ENCODE peak calls at places on chromosomes 7 and 10, in eight cellular contexts. P, C, A, I, F, Q, L and E are unnamed samples.
A peak's percentile ranks its signal among the peaks of the same experiment; 100 is the strongest.

GRCh38 chr10:71998119-71998839 is 34.1 kb downstream of the CHST3 start:
- DNase-seq in P (no peak), C (peak; percentile 82), A (no peak), I (no peak), F (no peak), Q (peak; percentile 66), L (peak; percentile 74), E (no peak)

GRCh38 chr10:130371686-130372085 is 235.5 kb downstream of the GLRX3 start:
- DNase-seq in P (no peak), C (no peak), A (no peak), I (no peak), F (no peak), Q (no peak), L (no peak), E (no peak)

GRCh38 chr7:22447759-22448158 is 52.2 kb downstream of the STEAP1B start:
- DNase-seq in P (no peak), C (no peak), A (no peak), I (no peak), F (no peak), Q (no peak), L (no peak), E (no peak)

GRCh38 chr10:112535432-112536038 is 88.5 kb downstream of the VTI1A start:
- DNase-seq in P (no peak), C (no peak), A (no peak), I (no peak), F (no peak), Q (no peak), L (no peak), E (no peak)

GRCh38 chr10:113268186-113268585 is 284.7 kb upstream of the HABP2 start:
- DNase-seq in P (no peak), C (no peak), A (no peak), I (no peak), F (peak; percentile 20), Q (no peak), L (no peak), E (no peak)

GRCh38 chr7:122132341-122132740 is 11.7 kb downstream of the AASS start:
- DNase-seq in P (no peak), C (no peak), A (no peak), I (no peak), F (peak; percentile 78), Q (no peak), L (no peak), E (no peak)

GRCh38 chr7:87934699-87935372 is 785 bp downstream of the ADAM22 start:
- DNase-seq in P (no peak), C (no peak), A (no peak), I (peak; percentile 8), F (peak; percentile 10), Q (peak; percentile 30), L (no peak), E (no peak)

GRCh38 chr7:24913791-24914464 is 66.0 kb downstream of the OSBPL3 start:
- DNase-seq in P (no peak), C (no peak), A (no peak), I (no peak), F (no peak), Q (no peak), L (no peak), E (no peak)

GRCh38 chr7:80165177-80165576 is 30.5 kb downstream of the GNAI1 start:
- DNase-seq in P (no peak), C (no peak), A (no peak), I (no peak), F (no peak), Q (no peak), L (no peak), E (peak; percentile 86)

GRCh38 chr10:50431791-50432190 is 180.5 kb upstream of the ASAH2 start:
- DNase-seq in P (no peak), C (no peak), A (no peak), I (no peak), F (peak; percentile 83), Q (no peak), L (no peak), E (no peak)

GRCh38 chr10:110843031-110843430 is 28.7 kb upstream of the PDCD4 start:
- DNase-seq in P (peak; percentile 85), C (no peak), A (no peak), I (peak; percentile 37), F (no peak), Q (no peak), L (no peak), E (no peak)

GRCh38 chr10:110840225-110840922 is 31.4 kb upstream of the PDCD4 start:
- DNase-seq in P (peak; percentile 93), C (no peak), A (no peak), I (no peak), F (no peak), Q (no peak), L (no peak), E (no peak)

GRCh38 chr10:110842305-110842952 is 29.3 kb upstream of the PDCD4 start:
- DNase-seq in P (no peak), C (no peak), A (no peak), I (no peak), F (no peak), Q (no peak), L (no peak), E (no peak)

GRCh38 chr10:110841767-110842267 is 29.9 kb upstream of the PDCD4 start:
- DNase-seq in P (peak; percentile 83), C (no peak), A (no peak), I (no peak), F (no peak), Q (no peak), L (no peak), E (no peak)

GRCh38 chr10:110840923-110841428 is 30.8 kb upstream of the PDCD4 start:
- DNase-seq in P (no peak), C (no peak), A (no peak), I (no peak), F (no peak), Q (no peak), L (no peak), E (no peak)
- H3K4me1 ChIP-seq in P (peaks cover 14% of the 10 kb centered on the region), C (peaks cover 12% of the 10 kb centered on the region), A (peaks cover 40% of the 10 kb centered on the region), I (peaks cover 15% of the 10 kb centered on the region), F (no peaks in the 10 kb centered on the region), Q (peaks cover 35% of the 10 kb centered on the region), L (peaks cover 12% of the 10 kb centered on the region), E (no peaks in the 10 kb centered on the region)

DNA sequence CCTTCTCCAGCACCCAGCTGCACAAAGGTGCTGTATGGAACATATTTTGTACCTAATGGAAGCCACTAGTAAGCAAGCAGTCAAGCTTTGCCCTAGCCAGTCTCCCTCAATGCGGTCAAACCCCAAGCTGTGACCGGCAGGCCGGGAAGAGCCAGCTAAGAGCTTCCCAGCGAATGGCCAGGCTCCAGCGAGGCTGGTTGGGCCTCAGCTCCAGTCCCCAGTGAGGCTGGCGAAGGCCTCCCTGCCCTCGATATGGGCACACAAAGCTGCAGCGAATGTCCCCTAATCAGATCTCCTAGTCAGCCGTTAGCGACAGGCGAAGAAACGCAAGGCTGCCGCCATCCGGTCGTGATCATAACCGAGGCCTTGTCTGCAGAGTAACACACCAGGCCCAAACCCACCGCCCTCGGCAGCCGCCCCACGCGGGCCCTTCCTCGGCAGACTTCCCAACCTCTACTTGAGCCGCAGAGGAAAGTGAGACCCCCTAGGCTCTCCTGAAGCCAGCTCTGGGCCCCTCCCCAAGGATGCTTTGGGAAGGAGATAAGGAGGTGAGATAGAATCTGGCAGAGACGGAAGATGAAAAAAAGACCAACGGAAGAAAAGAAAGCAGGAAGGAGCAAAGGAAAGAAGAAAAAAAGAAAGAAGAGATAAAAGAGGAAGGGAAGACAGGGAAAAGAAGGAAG is 3.1 kb upstream of the HOXA9 start:
- DNase-seq in P (peak; percentile 82), C (peak; percentile 1), A (no peak), I (no peak), F (no peak), Q (no peak), L (no peak), E (peak; percentile 62)
- H3K27me3 ChIP-seq in P (no peaks in the 10 kb centered on the region), C (peaks cover 96% of the 10 kb centered on the region), A (peaks cover 95% of the 10 kb centered on the region), I (peaks cover 94% of the 10 kb centered on the region), F (peaks cover 95% of the 10 kb centered on the region), Q (peaks cover 22% of the 10 kb centered on the region), L (peaks cover 100% of the 10 kb centered on the region), E (no peaks in the 10 kb centered on the region)

GRCh38 chr10:124717911-124718734 is 26.1 kb downstream of the FAM53B start:
- DNase-seq in P (peak; percentile 75), C (no peak), A (peak; percentile 71), I (peak; percentile 64), F (no peak), Q (no peak), L (no peak), E (peak; percentile 30)

GRCh38 chr10:124719213-124719851 is 24.8 kb downstream of the FAM53B start:
- DNase-seq in P (peak; percentile 92), C (peak; percentile 81), A (peak; percentile 57), I (peak; percentile 82), F (peak; percentile 69), Q (no peak), L (peak; percentile 85), E (no peak)

GRCh38 chr10:124715479-124715878 is 28.7 kb downstream of the FAM53B start:
- DNase-seq in P (no peak), C (no peak), A (no peak), I (no peak), F (no peak), Q (no peak), L (no peak), E (no peak)

GRCh38 chr10:124713679-124714298 is 30.4 kb downstream of the FAM53B start:
- DNase-seq in P (no peak), C (no peak), A (no peak), I (no peak), F (no peak), Q (no peak), L (no peak), E (no peak)

DNA sequence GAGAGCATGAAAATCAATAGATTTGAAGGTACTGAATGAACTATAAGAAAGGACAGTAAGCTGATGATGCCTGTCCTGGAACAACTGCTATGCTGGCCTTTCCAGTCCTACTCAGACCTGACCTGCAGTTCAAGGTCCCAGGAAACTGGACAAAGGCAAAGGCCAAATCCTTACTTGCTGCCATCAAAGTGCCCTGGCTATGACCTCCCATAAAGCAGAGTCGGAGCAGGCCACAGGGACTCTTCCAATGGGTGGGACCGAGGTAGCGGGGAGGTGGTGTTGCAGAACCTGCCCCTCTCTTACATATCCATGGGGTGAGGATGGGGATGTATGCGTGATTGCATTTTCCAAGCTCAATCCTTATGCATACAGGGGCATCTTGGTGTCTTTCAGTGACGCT is 26.8 kb downstream of the FAM53B start:
- DNase-seq in P (no peak), C (no peak), A (no peak), I (no peak), F (no peak), Q (no peak), L (no peak), E (no peak)
- H3K4me1 ChIP-seq in P (peaks cover 31% of the 10 kb centered on the region), C (peaks cover 68% of the 10 kb centered on the region), A (peaks cover 99% of the 10 kb centered on the region), I (peaks cover 96% of the 10 kb centered on the region), F (peaks cover 14% of the 10 kb centered on the region), Q (peaks cover 36% of the 10 kb centered on the region), L (peaks cover 17% of the 10 kb centered on the region), E (no peaks in the 10 kb centered on the region)

GRCh38 chr10:23534328-23534727 is 95.5 kb downstream of the OTUD1 start:
- DNase-seq in P (no peak), C (no peak), A (no peak), I (peak; percentile 33), F (no peak), Q (no peak), L (no peak), E (no peak)
- H3K27me3 ChIP-seq in P (no peaks in the 10 kb centered on the region), C (no peaks in the 10 kb centered on the region), A (no peaks in the 10 kb centered on the region), I (no peaks in the 10 kb centered on the region), F (peaks cover 7% of the 10 kb centered on the region), Q (no peaks in the 10 kb centered on the region), L (no peaks in the 10 kb centered on the region), E (no peaks in the 10 kb centered on the region)

GRCh38 chr10:70223728-70224127 is 9.5 kb downstream of the PPA1 start:
- DNase-seq in P (no peak), C (no peak), A (no peak), I (no peak), F (no peak), Q (no peak), L (no peak), E (no peak)
- H3K4me1 ChIP-seq in P (no peaks in the 10 kb centered on the region), C (peaks cover 8% of the 10 kb centered on the region), A (peaks cover 4% of the 10 kb centered on the region), I (peaks cover 8% of the 10 kb centered on the region), F (peaks cover 6% of the 10 kb centered on the region), Q (no peaks in the 10 kb centered on the region), L (no peaks in the 10 kb centered on the region), E (peaks cover 10% of the 10 kb centered on the region)